ENCODE peak calls at places on chromosomes 2 and 18, in four cellular contexts. R is colonic mucosa, E is A549, T is pancreas. X is an unnamed sample. For H3K4me1, the result is how much of the 10 kb centered on the place peaks cover.

GRCh38 chr2:99481527-99481926 is 8.3 kb downstream of the REV1 start:
- DNase-seq in R (no peak), E (no peak), T (no peak), X (no peak)

GRCh38 chr2:86025976-86026743 is 79.5 kb downstream of the POLR1A start:
- DNase-seq in E (no peak), T (no peak), R (no peak), X (no peak)

GRCh38 chr2:237324446-237325236 is 89.3 kb downstream of the COL6A3 start:
- DNase-seq in R (no peak), T (no peak), E (no peak), X (no peak)

GRCh38 chr2:100965596-100965995 is 36.5 kb upstream of the RPL31 start:
- DNase-seq in E (no peak), R (no peak), T (no peak), X (no peak)

GRCh38 chr2:171430516-171431410 is 3.0 kb downstream of the METTL8 start:
- DNase-seq in E (no peak), T (no peak), R (no peak), X (no peak)

GRCh38 chr2:29700560-29700959 is 220.8 kb downstream of the ALK start:
- DNase-seq in T (no peak), E (no peak), R (no peak), X (no peak)

GRCh38 chr2:1516798-1517060 is 103.5 kb downstream of the TPO start:
- DNase-seq in E (no peak), R (no peak), T (no peak), X (no peak)

GRCh38 chr18:24112874-24113615 is 25.8 kb upstream of the CABYR start:
- DNase-seq in E (peak), T (peak), R (no peak), X (no peak)

GRCh38 chr18:39350916-39351315 is 1785.3 kb upstream of the CELF4 start:
- DNase-seq in E (no peak), T (no peak), R (no peak), X (no peak)

GRCh38 chr2:240593703-240594451 is 7.3 kb downstream of the CAPN10 start:
- DNase-seq in T (peak), R (no peak), E (no peak), X (no peak)

GRCh38 chr2:15636972-15637785 is 45.5 kb downstream of the DDX1 start:
- DNase-seq in R (peak), E (peak), T (peak), X (peak)

GRCh38 chr2:71880846-71881610 is 266.6 kb downstream of the CYP26B1 start:
- DNase-seq in E (peak), T (peak), R (peak), X (peak)

DNA sequence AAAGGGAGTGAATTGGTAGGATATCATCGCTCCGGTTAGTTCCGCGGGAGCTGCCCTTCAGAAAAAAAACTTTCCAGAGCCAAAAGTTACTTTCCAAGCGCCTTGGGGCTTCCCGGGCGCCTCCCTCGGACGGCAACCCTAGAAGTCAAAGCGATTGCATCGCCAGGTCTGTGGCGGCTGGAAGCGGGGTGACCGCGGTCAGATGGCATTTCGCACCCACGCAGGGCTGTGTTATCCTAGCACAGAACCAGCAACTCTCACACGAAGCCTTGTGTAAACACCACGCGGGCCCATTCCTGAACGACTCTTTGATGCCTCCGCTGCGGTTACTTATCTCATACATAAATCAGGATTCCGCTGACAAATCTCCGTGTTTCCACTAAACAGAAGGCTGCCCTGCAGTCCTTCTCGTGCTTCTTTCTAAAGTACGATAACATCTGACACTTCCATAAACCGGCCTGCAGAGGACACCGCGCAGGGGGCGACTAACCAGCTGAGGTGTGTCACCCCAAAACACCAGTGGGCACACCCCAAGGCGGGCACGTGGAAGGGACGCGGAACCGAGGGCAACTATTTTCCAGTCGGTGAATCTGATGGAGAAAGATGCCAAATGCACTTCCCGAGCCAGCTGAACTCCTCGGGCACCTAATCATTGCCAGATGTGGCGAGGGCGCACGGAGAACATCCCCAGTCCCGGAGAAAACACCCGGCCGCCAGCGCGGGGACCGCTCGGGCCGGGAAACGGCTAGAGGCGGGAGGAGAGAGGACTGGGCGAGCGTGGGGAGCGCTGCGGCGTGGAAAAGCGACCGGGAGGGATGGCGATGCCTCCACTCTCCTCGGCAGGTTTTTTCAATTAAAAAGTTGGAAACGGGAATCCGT is 911 bp downstream of the COLEC12 start:
- DNase-seq in R (no peak), T (no peak), E (peak), X (peak)
- H3K27ac ChIP-seq in R (no peak), T (no peak), E (no peak), X (peak)

DNA sequence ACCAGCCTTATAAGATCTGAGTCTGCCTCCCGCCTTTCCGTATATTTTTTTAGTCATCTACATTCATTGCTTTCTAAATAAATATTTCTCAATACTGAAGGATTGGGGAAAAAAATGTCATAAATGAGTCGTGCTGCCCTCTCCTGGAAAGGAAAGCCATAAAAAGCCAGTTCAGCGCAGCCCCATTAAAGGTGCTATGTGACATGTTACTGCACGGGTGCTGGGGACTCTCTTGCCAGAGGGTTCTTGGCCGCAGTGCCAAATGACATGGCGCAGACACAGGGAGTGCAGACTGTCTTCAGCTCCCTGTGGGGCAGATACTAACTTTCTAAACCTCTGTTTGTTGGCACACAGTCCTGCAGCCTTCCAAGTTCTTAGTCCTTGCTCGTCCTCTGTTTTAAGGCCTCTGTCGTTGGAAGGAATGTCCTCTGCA is 53.7 kb upstream of the MAP3K20 start:
- DNase-seq in E (peak), T (no peak), R (no peak), X (no peak)
- TF ChIP-seq CTCF in E (peak), T (no peak), R (peak), X (no peak)

GRCh38 chr2:70125498-70125898 is 38.2 kb downstream of the PCBP1 start:
- DNase-seq in E (no peak), T (no peak), R (no peak), X (no peak)
- H3K4me1 ChIP-seq in E (under half), T (under half), R (under half), X (under half)

GRCh38 chr2:239307921-239308620 is 92.7 kb downstream of the HDAC4 start:
- DNase-seq in T (no peak), R (no peak), E (no peak), X (no peak)
- H3K27ac ChIP-seq in T (no peak), R (peak), E (no peak), X (peak)

GRCh38 chr2:227125506-227125905 is 38.5 kb downstream of the COL4A4 start:
- DNase-seq in T (no peak), R (no peak), E (peak), X (no peak)
- TF ChIP-seq CTCF in T (no peak), R (no peak), E (no peak), X (no peak)

GRCh38 chr2:111121873-111122630 is 1.3 kb downstream of the BCL2L11 start:
- DNase-seq in E (peak), T (peak), R (peak), X (peak)
- H3K4me1 ChIP-seq in E (under half), T (under half), R (under half), X (under half)

DNA sequence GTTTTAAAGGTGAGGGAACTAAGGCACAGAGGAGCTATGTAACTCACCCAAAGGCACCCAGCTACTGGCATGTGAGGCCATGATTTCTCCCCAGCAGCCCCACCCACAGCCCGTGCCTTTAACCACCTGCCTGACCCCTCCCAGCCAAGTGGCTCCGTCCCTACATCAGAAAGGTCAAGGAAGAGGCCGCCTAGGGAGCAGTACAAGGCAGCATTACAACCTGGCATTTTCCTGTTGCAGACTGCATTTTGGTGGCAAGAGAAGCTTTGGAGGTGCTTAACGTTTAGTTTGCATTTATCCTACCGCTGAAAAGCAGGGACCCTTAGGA is 17.5 kb downstream of the STEAP3 start:
- DNase-seq in T (no peak), R (peak), E (no peak), X (no peak)
- H3K27ac ChIP-seq in T (peak), R (no peak), E (peak), X (no peak)

DNA sequence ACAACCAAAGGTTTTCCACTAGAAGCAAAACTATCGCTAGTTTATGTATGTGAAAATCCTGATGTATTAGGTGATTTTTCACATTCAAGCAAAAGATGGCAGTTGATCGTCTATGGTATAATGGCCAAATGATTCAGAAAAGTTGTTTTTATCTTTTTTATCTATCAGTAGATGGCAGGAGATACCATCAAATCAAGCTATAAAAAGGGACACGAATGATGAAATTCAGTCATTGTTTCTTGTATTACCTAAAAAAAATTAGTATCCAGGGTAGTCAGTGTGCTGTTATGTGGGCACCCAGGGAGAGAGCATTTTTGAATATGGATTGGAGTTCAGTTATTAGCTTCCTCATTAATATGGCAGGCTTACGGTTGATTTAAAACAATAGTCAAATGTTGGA is 22.9 kb upstream of the CAVIN2 start:
- DNase-seq in E (peak), R (no peak), T (no peak), X (no peak)
- TF ChIP-seq CTCF in E (no peak), R (no peak), T (no peak), X (no peak)

GRCh38 chr2:42957109-42958035 is 165.0 kb upstream of the HAAO start:
- DNase-seq in E (no peak), R (no peak), T (no peak), X (no peak)

GRCh38 chr2:42958036-42958370 is 165.6 kb upstream of the HAAO start:
- DNase-seq in T (no peak), E (no peak), R (no peak), X (no peak)

GRCh38 chr2:42960835-42961165 is 168.4 kb upstream of the HAAO start:
- DNase-seq in R (no peak), E (no peak), T (no peak), X (no peak)

GRCh38 chr2:42959993-42960834 is 167.8 kb upstream of the HAAO start:
- DNase-seq in E (no peak), R (no peak), T (no peak), X (no peak)

DNA sequence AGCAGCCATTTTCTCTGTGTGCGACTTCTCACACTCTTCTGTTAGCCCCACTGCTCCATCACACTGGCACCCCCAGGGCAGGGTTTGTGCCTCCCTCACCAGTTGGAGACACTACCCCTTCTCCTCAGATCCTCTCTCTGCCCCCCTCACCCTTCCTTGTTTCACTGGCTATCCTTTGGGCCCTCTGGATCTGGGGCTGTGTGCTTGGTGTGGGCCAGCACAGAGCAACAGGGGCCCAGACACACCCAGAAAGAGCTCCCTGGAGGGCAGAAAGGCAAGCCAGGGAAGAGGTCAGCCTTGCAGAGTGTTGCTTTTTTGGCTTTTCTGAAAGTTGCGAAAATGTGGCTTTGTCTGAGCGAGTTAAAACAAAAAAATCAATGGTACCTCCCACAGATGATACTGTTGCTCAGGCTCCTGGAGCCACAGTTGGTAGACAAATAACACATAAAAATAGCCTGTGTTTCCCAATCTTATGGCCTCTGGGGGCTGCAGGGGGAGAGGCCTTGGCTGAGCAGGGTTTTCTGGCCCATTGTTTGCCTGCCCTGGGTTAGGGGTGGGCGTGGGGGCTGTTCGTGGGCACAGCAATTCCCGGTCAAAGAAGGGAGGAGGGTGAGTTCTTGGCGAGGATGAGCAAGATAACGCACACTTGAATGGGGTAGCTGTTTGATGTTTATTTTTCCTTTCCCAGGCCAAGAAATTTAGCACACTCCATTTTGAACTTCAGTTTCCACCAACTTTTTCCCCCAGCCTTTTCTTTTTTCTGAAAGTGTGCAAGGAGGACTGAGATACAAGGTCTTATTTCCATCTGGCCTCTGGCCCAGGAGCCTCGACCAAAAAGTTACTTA is 167.0 kb upstream of the HAAO start:
- DNase-seq in T (no peak), E (no peak), R (no peak), X (peak)
- H3K4me1 ChIP-seq in T (under half), E (under half), R (under half), X (under half)